ENCODE peak calls at places on chromosome 14, in seven cellular contexts. I, D, S, N, B, U and Y are unnamed samples. For H3K4me1, the result is how much of the 10 kb centered on the place peaks cover.

GRCh38 chr14:77184396-77185092 is 2.9 kb downstream of the TMEM63C start:
- DNase-seq in I (no peak), D (no peak), S (peak), N (no peak), B (no peak), U (no peak), Y (no peak)

GRCh38 chr14:56027916-56028637 is 90.1 kb upstream of the PELI2 start:
- DNase-seq in I (no peak), D (no peak), S (no peak), N (no peak), B (no peak), U (no peak), Y (no peak)

GRCh38 chr14:50797250-50798047 is 33.5 kb downstream of the NIN start:
- DNase-seq in I (no peak), D (no peak), S (no peak), N (peak), B (no peak), U (no peak), Y (no peak)

GRCh38 chr14:55536208-55536708 is 43.7 kb upstream of the KTN1 start:
- DNase-seq in I (no peak), D (no peak), S (no peak), N (no peak), B (no peak), U (no peak), Y (no peak)

GRCh38 chr14:76473381-76474263 is 97.7 kb downstream of the ESRRB start:
- DNase-seq in I (no peak), D (no peak), S (no peak), N (peak), B (no peak), U (peak), Y (no peak)

GRCh38 chr14:102554835-102555819 is 37.3 kb upstream of the RCOR1 start:
- DNase-seq in I (no peak), D (peak), S (no peak), N (no peak), B (no peak), U (peak), Y (no peak)

GRCh38 chr14:99028041-99028440 is 244.0 kb downstream of the BCL11B start:
- DNase-seq in I (no peak), D (no peak), S (no peak), N (no peak), B (no peak), U (no peak), Y (no peak)

GRCh38 chr14:75689012-75689411 is 28.0 kb downstream of the TTLL5 start:
- DNase-seq in I (no peak), D (peak), S (no peak), N (peak), B (no peak), U (peak), Y (no peak)

GRCh38 chr14:56005580-56006053 is 112.6 kb upstream of the PELI2 start:
- DNase-seq in I (no peak), D (no peak), S (no peak), N (peak), B (no peak), U (no peak), Y (no peak)

GRCh38 chr14:83473416-83473815 is 1939.8 kb upstream of the SEL1L start:
- DNase-seq in I (no peak), D (no peak), S (no peak), N (peak), B (no peak), U (no peak), Y (no peak)

GRCh38 chr14:74919421-74920165 is 3.5 kb downstream of the RPS6KL1 start:
- DNase-seq in I (no peak), D (no peak), S (no peak), N (peak), B (no peak), U (no peak), Y (no peak)

GRCh38 chr14:69615471-69616407 is 4.3 kb downstream of the SUSD6 start:
- DNase-seq in I (no peak), D (peak), S (no peak), N (peak), B (no peak), U (peak), Y (no peak)

GRCh38 chr14:61419201-61419600 is 97.8 kb downstream of the PRKCH start:
- DNase-seq in I (no peak), D (no peak), S (no peak), N (no peak), B (no peak), U (no peak), Y (no peak)

GRCh38 chr14:31402764-31403163 is 17.6 kb downstream of the HEATR5A start:
- DNase-seq in I (no peak), D (no peak), S (no peak), N (no peak), B (no peak), U (no peak), Y (no peak)

GRCh38 chr14:106879241-106879640 is 1352.9 kb downstream of the TMEM121 start:
- DNase-seq in I (peak), D (no peak), S (no peak), N (no peak), B (peak), U (no peak), Y (no peak)

GRCh38 chr14:23056956-23057756 is at the start of gene CDH24:
- DNase-seq in I (no peak), D (peak), S (no peak), N (peak), B (peak), U (peak), Y (no peak)

GRCh38 chr14:73662439-73663056 is 17.8 kb downstream of the DNAL1 start:
- DNase-seq in I (peak), D (no peak), S (no peak), N (peak), B (peak), U (no peak), Y (no peak)
- H3K4me1 ChIP-seq in I (under half), D (under half), S (under half), N (under half), B (under half), U (under half), Y (under half)

DNA sequence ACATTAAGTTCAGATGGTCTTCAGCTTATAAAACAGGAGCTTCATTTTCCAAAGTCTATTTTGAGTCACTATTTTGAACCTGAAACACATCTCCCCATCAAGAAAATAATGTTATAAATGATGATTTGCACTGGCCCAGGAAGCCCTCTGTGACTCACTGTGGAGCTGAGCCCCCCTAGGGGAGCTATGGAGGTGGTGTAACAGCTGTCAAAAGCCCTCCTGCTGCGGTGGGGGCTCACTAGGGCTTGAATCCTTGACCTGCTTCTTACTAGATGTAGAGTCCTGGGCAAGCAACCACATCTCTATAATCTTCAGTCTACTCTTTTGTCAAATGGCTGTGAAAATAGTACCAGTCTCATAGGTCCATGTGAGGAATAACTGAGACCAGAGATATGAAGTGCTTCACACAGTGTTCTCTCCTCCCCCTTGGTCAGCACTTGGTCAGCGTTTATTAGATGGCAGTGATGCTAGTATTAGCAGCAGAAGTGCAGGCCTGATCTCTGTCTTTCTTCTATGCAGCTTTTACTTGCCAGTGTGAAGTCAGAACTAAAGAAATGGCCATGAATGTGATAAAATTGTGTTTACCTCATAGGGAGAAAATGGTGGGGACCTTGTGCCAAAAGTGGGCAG is 83.4 kb downstream of the RTN1 start:
- DNase-seq in I (no peak), D (no peak), S (no peak), N (no peak), B (no peak), U (no peak), Y (no peak)
- TF ChIP-seq CTCF in I (no peak), D (no peak), S (no peak), N (no peak), B (no peak), U (no peak), Y (no peak)

GRCh38 chr14:65024957-65025356 is 38.3 kb downstream of the FNTB start:
- DNase-seq in I (no peak), D (no peak), S (no peak), N (no peak), B (no peak), U (no peak), Y (no peak)
- TF ChIP-seq POLR2A in I (no peak), D (no peak), S (no peak), N (no peak), B (no peak), U (no peak), Y (no peak)

DNA sequence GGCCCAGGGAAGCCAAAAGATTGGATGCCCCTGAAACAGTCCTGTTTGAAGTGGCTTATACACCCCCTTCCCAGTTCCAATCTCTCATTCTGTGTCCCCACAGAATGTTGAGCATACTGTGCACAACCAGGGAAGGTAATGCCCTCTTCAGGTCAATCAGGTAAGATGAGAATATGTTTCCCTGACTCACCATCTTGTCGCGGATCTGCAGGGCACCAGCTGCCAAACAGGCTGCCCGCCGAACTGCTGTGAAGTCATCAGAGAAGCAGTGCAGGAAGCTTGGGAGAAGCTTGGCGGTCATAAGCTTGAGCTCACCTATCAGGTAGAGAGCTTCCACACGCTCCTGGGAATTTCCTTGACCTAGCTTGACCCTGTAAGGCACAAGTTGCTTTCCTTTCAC is 9.6 kb downstream of the RIOX1 start:
- DNase-seq in I (no peak), D (no peak), S (no peak), N (no peak), B (peak), U (no peak), Y (no peak)
- H3K4me1 ChIP-seq in I (under half), D (under half), S (under half), N (under half), B (under half), U (under half), Y (under half)